ENCODE peak calls at places on chromosomes 3 and 15, in nine cellular contexts. U is tibial artery, D is GM10248, H is kidney, Y is epithelial cell of esophagus, X is Peyer's patch, L is lung, B is upper lobe of left lung, V is PC-3. Z is an unnamed sample.

GRCh38 chr3:124812291-124813265 is 74.6 kb downstream of the ITGB5 start:
- DNase-seq in U (peak; percentile 86), D (no peak), H (peak; percentile 88), Y (peak; percentile 55), X (peak; percentile 76), L (peak; percentile 57), B (peak; percentile 45), V (peak; percentile 90), Z (no peak)

GRCh38 chr3:127410137-127410488 is 122.3 kb upstream of the PRR20G start:
- DNase-seq in U (no peak), D (no peak), H (no peak), Y (no peak), X (no peak), L (no peak), B (no peak), V (no peak), Z (no peak)

GRCh38 chr15:50049871-50050270 is 69.2 kb downstream of the ATP8B4 start:
- DNase-seq in U (no peak), D (no peak), H (no peak), Y (no peak), X (no peak), L (no peak), B (no peak), V (peak; percentile 26), Z (no peak)

GRCh38 chr15:74140445-74140761 is 10.0 kb downstream of the ISLR2 start:
- DNase-seq in U (no peak), D (no peak), H (no peak), Y (no peak), X (no peak), L (no peak), B (no peak), V (no peak), Z (no peak)

GRCh38 chr3:174620138-174620537 is 239.0 kb upstream of the NAALADL2 start:
- DNase-seq in U (no peak), D (no peak), H (no peak), Y (peak; percentile 44), X (no peak), L (no peak), B (no peak), V (peak; percentile 61), Z (no peak)

GRCh38 chr3:105686324-105686897 is 182.4 kb downstream of the CBLB start:
- DNase-seq in U (no peak), D (peak; percentile 31), H (no peak), Y (peak; percentile 20), X (no peak), L (no peak), B (no peak), V (peak; percentile 59), Z (peak; percentile 31)

GRCh38 chr3:117105650-117106049 is 396.1 kb downstream of the TUSC7 start:
- DNase-seq in U (no peak), D (no peak), H (no peak), Y (no peak), X (no peak), L (no peak), B (no peak), V (no peak), Z (no peak)

GRCh38 chr15:78715930-78716329 is 74.9 kb upstream of the CHRNB4 start:
- DNase-seq in U (no peak), D (no peak), H (no peak), Y (peak; percentile 94), X (no peak), L (no peak), B (no peak), V (peak; percentile 71), Z (no peak)

GRCh38 chr3:190701096-190701532 is 161.4 kb downstream of the GMNC start:
- DNase-seq in U (no peak), D (peak; percentile 4), H (no peak), Y (peak; percentile 81), X (no peak), L (peak; percentile 54), B (no peak), V (peak; percentile 87), Z (no peak)

GRCh38 chr3:32934150-32934742 is 17.2 kb upstream of the CCR4 start:
- DNase-seq in U (no peak), D (peak; percentile 28), H (no peak), Y (peak; percentile 32), X (no peak), L (no peak), B (no peak), V (peak; percentile 63), Z (no peak)

GRCh38 chr15:99472416-99473145 is 93.2 kb upstream of the MEF2A start:
- DNase-seq in U (no peak), D (no peak), H (no peak), Y (no peak), X (no peak), L (no peak), B (no peak), V (no peak), Z (no peak)

GRCh38 chr3:129890125-129890524 is 3.4 kb downstream of the TMCC1 start:
- DNase-seq in U (no peak), D (no peak), H (no peak), Y (no peak), X (no peak), L (no peak), B (no peak), V (no peak), Z (no peak)

DNA sequence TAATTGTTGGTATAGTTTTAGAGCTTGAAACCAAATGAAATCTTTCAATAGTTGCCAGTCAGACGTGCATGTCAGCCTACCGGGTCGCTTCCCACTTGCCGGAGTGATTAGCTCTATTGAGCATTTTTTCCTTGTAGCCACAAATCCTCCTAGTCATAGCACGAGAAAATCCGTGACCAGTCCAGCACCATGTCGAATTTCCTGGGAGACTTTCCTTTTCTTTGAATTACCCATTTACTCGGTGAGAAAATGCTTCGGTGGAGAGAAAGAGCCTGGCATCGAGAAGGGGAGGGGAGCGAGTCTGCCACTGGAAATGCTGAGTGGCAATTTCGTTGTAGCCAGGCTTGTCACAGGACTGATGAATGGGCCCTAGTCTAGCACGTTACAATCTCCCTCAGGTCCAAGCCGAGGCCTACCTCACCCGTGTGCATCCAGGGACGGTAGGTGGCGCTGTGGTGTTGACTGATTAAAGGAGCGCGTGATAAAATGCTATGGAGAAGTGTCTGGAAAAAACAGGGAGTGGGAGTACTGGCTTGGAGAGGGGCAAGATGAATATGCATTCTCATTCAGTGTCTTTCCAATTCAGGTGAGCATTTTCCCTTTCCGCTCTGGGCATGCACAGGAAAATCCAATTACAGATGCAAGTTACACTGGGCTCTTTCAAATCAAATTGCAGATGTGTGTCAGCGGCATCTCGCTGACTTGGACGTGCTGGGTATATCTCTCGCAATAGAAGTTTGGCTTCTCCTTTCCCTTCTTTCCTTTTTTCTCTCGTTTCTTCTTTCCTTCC is 238.8 kb downstream of the EDEM1 start:
- DNase-seq in U (peak; percentile 82), D (peak; percentile 60), H (peak; percentile 90), Y (peak; percentile 77), X (peak; percentile 82), L (peak; percentile 74), B (peak; percentile 8), V (peak; percentile 92), Z (peak; percentile 39)
- TF ChIP-seq CTCF in U (peak; percentile 50), D (peak; percentile 98), H (peak; percentile 88), Y (peak; percentile 92), X (peak; percentile 65), L (peak; percentile 50), B (peak; percentile 62), V (peak; percentile 95), Z (peak; percentile 99)

DNA sequence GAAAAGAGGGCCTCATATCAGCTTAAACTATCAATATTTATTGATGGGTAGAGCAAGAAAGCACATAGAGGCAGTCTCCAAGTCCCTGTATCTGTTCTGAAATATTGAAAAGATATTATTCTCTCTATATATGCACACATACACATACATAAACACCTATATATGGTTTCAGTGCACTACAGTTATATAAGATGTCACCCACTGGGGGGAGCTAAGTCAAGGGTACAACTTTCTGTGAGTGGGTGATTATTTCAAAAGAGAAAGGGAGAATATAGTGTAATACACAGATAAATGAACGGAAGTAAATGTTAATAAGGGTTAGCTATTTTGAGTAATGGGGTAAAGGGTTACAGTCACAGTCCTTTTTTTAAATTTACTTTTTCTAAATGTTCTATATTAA is 8.8 kb downstream of the SNTN start:
- DNase-seq in U (no peak), D (no peak), H (no peak), Y (no peak), X (no peak), L (no peak), B (no peak), V (no peak), Z (no peak)
- TF ChIP-seq CTCF in U (no peak), D (no peak), H (no peak), Y (no peak), X (no peak), L (no peak), B (no peak), V (peak; percentile 17), Z (peak; percentile 16)

GRCh38 chr3:63405882-63406281 is 127.8 kb downstream of the SYNPR start:
- DNase-seq in U (no peak), D (no peak), H (no peak), Y (peak; percentile 8), X (no peak), L (no peak), B (no peak), V (no peak), Z (no peak)
- TF ChIP-seq CTCF in U (no peak), D (no peak), H (no peak), Y (peak; percentile 17), X (peak; percentile 5), L (no peak), B (no peak), V (peak; percentile 20), Z (no peak)

GRCh38 chr15:62066663-62067447 is at the start of gene C2CD4A:
- DNase-seq in U (peak; percentile 55), D (peak; percentile 39), H (peak; percentile 95), Y (peak; percentile 86), X (peak; percentile 87), L (peak; percentile 82), B (peak; percentile 90), V (peak; percentile 70), Z (peak; percentile 33)
- TF ChIP-seq CTCF in U (no peak), D (no peak), H (peak; percentile 24), Y (peak; percentile 46), X (peak; percentile 39), L (no peak), B (peak; percentile 19), V (peak; percentile 22), Z (no peak)

Z was measured in GM13977.